ENCODE peak calls at places on chromosomes 4 and X, in five cellular contexts. T is fibroblast of pulmonary artery, F is upper lobe of left lung, E is cardiac muscle cell, V is kidney. I is an unnamed sample.

GRCh38 chr4:15344041-15344440 is 83.8 kb upstream of the C1QTNF7 start:
- DNase-seq in T (peak; percentile 52), F (no peak), E (peak; percentile 67), V (no peak), I (no peak)

GRCh38 chrX:11427082-11428033 is 134.1 kb downstream of the AMELX start:
- DNase-seq in T (no peak), F (no peak), E (peak; percentile 54), V (peak; percentile 84), I (no peak)

GRCh38 chr4:53923921-53924320 is 140.5 kb downstream of the CHIC2 start:
- DNase-seq in T (no peak), V (no peak), F (no peak), E (no peak), I (no peak)

GRCh38 chr4:839675-840443 is 13.9 kb upstream of the CPLX1 start:
- DNase-seq in F (no peak), E (no peak), T (no peak), V (no peak), I (no peak)

GRCh38 chrX:71056857-71057256 is 11.3 kb downstream of the SNX12 start:
- DNase-seq in E (peak; percentile 63), F (no peak), V (no peak), T (peak; percentile 75), I (no peak)

GRCh38 chr4:6573986-6574746 is 823 bp upstream of the MAN2B2 start:
- DNase-seq in E (no peak), F (no peak), V (no peak), T (no peak), I (no peak)

GRCh38 chrX:1463581-1464281 is 11.0 kb upstream of the ASMTL start:
- DNase-seq in F (no peak), T (no peak), E (no peak), V (peak; percentile 3), I (peak; percentile 53)

GRCh38 chr4:85019411-85019810 is 52.9 kb upstream of the WDFY3 start:
- DNase-seq in F (no peak), E (no peak), V (no peak), T (no peak), I (no peak)

GRCh38 chrX:24259544-24260240 is 54.2 kb downstream of the SUPT20HL2 start:
- DNase-seq in F (peak; percentile 30), V (no peak), E (peak; percentile 84), T (peak; percentile 81), I (no peak)

GRCh38 chr4:76902233-76902890 is 4.4 kb upstream of the SOWAHB start:
- DNase-seq in T (no peak), E (no peak), F (no peak), V (no peak), I (no peak)

GRCh38 chr4:100379583-100380105 is 138.2 kb downstream of the EMCN start:
- DNase-seq in F (no peak), E (no peak), V (peak; percentile 33), T (no peak), I (no peak)

GRCh38 chrX:107731831-107732502 is 43.6 kb downstream of the TSC22D3 start:
- DNase-seq in V (peak; percentile 96), T (peak; percentile 96), F (peak; percentile 95), E (peak; percentile 97), I (peak; percentile 87)

GRCh38 chr4:87310691-87311335 is 11.9 kb downstream of the HSD17B13 start:
- DNase-seq in F (no peak), T (peak; percentile 35), E (peak; percentile 55), V (no peak), I (no peak)

GRCh38 chr4:165118256-165118909 is 5.7 kb upstream of the TMEM192 start:
- DNase-seq in F (no peak), E (no peak), V (no peak), T (no peak), I (no peak)

GRCh38 chr4:125762537-125762936 is 447.8 kb downstream of the FAT4 start:
- DNase-seq in V (no peak), F (no peak), E (no peak), T (no peak), I (no peak)

GRCh38 chr4:180636696-180637095 is 1606.5 kb upstream of the TENM3 start:
- DNase-seq in V (no peak), E (no peak), F (no peak), T (peak; percentile 1), I (no peak)

GRCh38 chrX:1137531-1137930 is 74.9 kb downstream of the CRLF2 start:
- DNase-seq in F (peak; percentile 3), E (no peak), T (no peak), V (no peak), I (peak; percentile 53)

GRCh38 chr4:125421547-125421946 is 106.8 kb downstream of the FAT4 start:
- DNase-seq in E (peak; percentile 16), V (no peak), F (no peak), T (peak; percentile 15), I (no peak)

GRCh38 chrX:73863268-73863667 is 300.3 kb downstream of the CHIC1 start:
- DNase-seq in V (no peak), T (no peak), F (no peak), E (no peak), I (peak; percentile 68)

GRCh38 chr4:167897116-167897515 is 195.2 kb upstream of the ANXA10 start:
- DNase-seq in T (peak; percentile 86), F (no peak), E (peak; percentile 79), V (no peak), I (no peak)

GRCh38 chr4:98318521-98318920 is 57.3 kb downstream of the RAP1GDS1 start:
- DNase-seq in F (no peak), E (no peak), V (no peak), T (no peak), I (no peak)

GRCh38 chr4:119652978-119653377 is 24.4 kb upstream of the PDE5A start:
- DNase-seq in V (no peak), F (no peak), T (peak; percentile 14), E (no peak), I (no peak)

GRCh38 chr4:186134254-186134653 is 29.8 kb downstream of the FAM149A start:
- DNase-seq in T (no peak), F (no peak), E (no peak), V (no peak), I (no peak)

GRCh38 chr4:171242831-171243230 is 570.4 kb upstream of the GALNTL6 start:
- DNase-seq in F (no peak), V (no peak), E (no peak), T (no peak), I (no peak)

GRCh38 chr4:60019946-60020345 is 1180.2 kb upstream of the ADGRL3 start:
- DNase-seq in V (no peak), E (no peak), T (no peak), F (no peak), I (no peak)

GRCh38 chr4:189861101-189861500 is 79.6 kb upstream of the FRG1 start:
- DNase-seq in E (no peak), F (no peak), V (no peak), T (no peak), I (no peak)

GRCh38 chr4:108249397-108249796 is 80.7 kb upstream of the LEF1 start:
- DNase-seq in E (no peak), F (no peak), V (no peak), T (no peak), I (no peak)

GRCh38 chr4:9608300-9608699 is 164.1 kb downstream of the DEFB131A start:
- DNase-seq in T (no peak), F (no peak), E (no peak), V (no peak), I (no peak)

GRCh38 chrX:123764967-123765871 is 32.4 kb upstream of the THOC2 start:
- DNase-seq in V (peak; percentile 94), F (peak; percentile 85), E (peak; percentile 91), T (peak; percentile 84), I (peak; percentile 91)

GRCh38 chr4:30724217-30724616 is 4.0 kb downstream of the PCDH7 start:
- DNase-seq in F (no peak), E (no peak), V (no peak), T (no peak), I (no peak)

GRCh38 chr4:8293131-8293975 is 23.8 kb downstream of the HTRA3 start:
- DNase-seq in E (no peak), V (peak; percentile 46), T (no peak), F (no peak), I (no peak)

GRCh38 chrX:56803849-56804681 is 75.0 kb downstream of the NBDY start:
- DNase-seq in F (no peak), E (no peak), V (no peak), T (no peak), I (no peak)

GRCh38 chr4:147103403-147103946 is 157.8 kb upstream of the TTC29 start:
- DNase-seq in F (peak; percentile 32), V (peak; percentile 77), T (peak; percentile 96), E (peak; percentile 90), I (peak; percentile 89)

GRCh38 chr4:181854142-181854541 is 389.1 kb upstream of the TENM3 start:
- DNase-seq in F (no peak), T (no peak), V (no peak), E (no peak), I (no peak)

GRCh38 chr4:10093801-10094552 is 22.6 kb downstream of the WDR1 start:
- DNase-seq in E (peak; percentile 98), V (peak; percentile 82), T (peak; percentile 97), F (peak; percentile 56), I (peak; percentile 94)

GRCh38 chrX:58025979-58026378 is 115.7 kb upstream of the ZXDA start:
- DNase-seq in F (no peak), V (no peak), E (peak; percentile 2), T (peak; percentile 18), I (no peak)

GRCh38 chr4:47855350-47855749 is 17.5 kb upstream of the CORIN start:
- DNase-seq in T (no peak), V (no peak), E (no peak), F (no peak), I (no peak)

GRCh38 chr4:61541474-61541873 is 341.3 kb downstream of the ADGRL3 start:
- DNase-seq in F (no peak), E (no peak), T (no peak), V (no peak), I (no peak)
- TF ChIP-seq CTCF in F (no peak), E (peak; percentile 39), T (no peak), V (no peak), I (peak; percentile 17)

GRCh38 chrX:131792356-131792749 is 230.7 kb upstream of the STK26 start:
- DNase-seq in E (no peak), T (no peak), V (peak; percentile 93), F (peak; percentile 89), I (no peak)
- TF ChIP-seq CTCF in E (no peak), T (no peak), V (no peak), F (peak; percentile 38), I (no peak)

GRCh38 chrX:153665726-153666306 is 7.8 kb downstream of the PNCK start:
- DNase-seq in F (no peak), T (no peak), V (peak; percentile 40), E (no peak), I (no peak)

GRCh38 chrX:153657161-153657560 is 10.2 kb downstream of the DUSP9 start:
- DNase-seq in F (no peak), E (no peak), V (peak; percentile 18), T (no peak), I (no peak)

GRCh38 chrX:153667281-153667831 is 6.3 kb downstream of the PNCK start:
- DNase-seq in E (no peak), T (no peak), F (no peak), V (peak; percentile 43), I (no peak)

GRCh38 chrX:153659268-153659667 is 12.3 kb downstream of the DUSP9 start:
- DNase-seq in F (no peak), T (no peak), E (no peak), V (no peak), I (no peak)

GRCh38 chrX:153662266-153662665 is 11.3 kb downstream of the PNCK start:
- DNase-seq in T (peak; percentile 35), F (peak; percentile 61), E (peak; percentile 33), V (peak; percentile 80), I (no peak)
- TF ChIP-seq CTCF in T (peak; percentile 38), F (peak; percentile 35), E (peak; percentile 42), V (peak; percentile 38), I (peak; percentile 50)

GRCh38 chrX:82961129-82961528 is 547.0 kb upstream of the POU3F4 start:
- DNase-seq in T (no peak), E (no peak), V (no peak), F (no peak), I (no peak)
- TF ChIP-seq CTCF in T (no peak), E (no peak), V (no peak), F (no peak), I (no peak)